ENCODE peak calls at places on chromosome X, in ten cellular contexts. One of them, this sample, is unnamed.

GRCh38 chrX:75303795-75304194 is 29.9 kb downstream of the UPRT start:
- DNase-seq in natural killer cell: no peak
- DNase-seq in lung: no peak
- DNase-seq in uterus: no peak
- DNase-seq in brain microvascular endothelial cell: peak
- DNase-seq in nephron progenitor cell: no peak
- DNase-seq in coronary artery: no peak
- DNase-seq in Panc1: no peak
- DNase-seq in NB4: no peak
- DNase-seq in CD4-positive, alpha-beta T cell: no peak
- DNase-seq in this sample: no peak

GRCh38 chrX:96685205-96686099 is 810 bp downstream of the DIAPH2 start:
- DNase-seq in NB4: peak
- DNase-seq in natural killer cell: peak
- DNase-seq in brain microvascular endothelial cell: peak
- DNase-seq in Panc1: no peak
- DNase-seq in lung: peak
- DNase-seq in coronary artery: peak
- DNase-seq in CD4-positive, alpha-beta T cell: no peak
- DNase-seq in nephron progenitor cell: peak
- DNase-seq in uterus: peak
- DNase-seq in this sample: peak

GRCh38 chrX:97159916-97160800 is 276.4 kb downstream of the RPA4 start:
- DNase-seq in uterus: no peak
- DNase-seq in nephron progenitor cell: no peak
- DNase-seq in Panc1: no peak
- DNase-seq in coronary artery: no peak
- DNase-seq in NB4: no peak
- DNase-seq in natural killer cell: no peak
- DNase-seq in lung: no peak
- DNase-seq in brain microvascular endothelial cell: no peak
- DNase-seq in CD4-positive, alpha-beta T cell: no peak
- DNase-seq in this sample: no peak

GRCh38 chrX:122910697-122911096 is 273.4 kb upstream of the GRIA3 start:
- DNase-seq in CD4-positive, alpha-beta T cell: no peak
- DNase-seq in lung: no peak
- DNase-seq in Panc1: no peak
- DNase-seq in brain microvascular endothelial cell: no peak
- DNase-seq in coronary artery: no peak
- DNase-seq in uterus: no peak
- DNase-seq in NB4: no peak
- DNase-seq in natural killer cell: no peak
- DNase-seq in nephron progenitor cell: no peak
- DNase-seq in this sample: no peak

GRCh38 chrX:124211312-124211942 is 121.0 kb upstream of the TEX13D start:
- DNase-seq in nephron progenitor cell: no peak
- DNase-seq in brain microvascular endothelial cell: no peak
- DNase-seq in Panc1: peak
- DNase-seq in lung: no peak
- DNase-seq in NB4: peak
- DNase-seq in coronary artery: no peak
- DNase-seq in natural killer cell: no peak
- DNase-seq in uterus: no peak
- DNase-seq in CD4-positive, alpha-beta T cell: no peak
- DNase-seq in this sample: no peak

GRCh38 chrX:4710618-4711433 is 997.4 kb upstream of the PRKX start:
- DNase-seq in CD4-positive, alpha-beta T cell: no peak
- DNase-seq in nephron progenitor cell: no peak
- DNase-seq in Panc1: no peak
- DNase-seq in uterus: no peak
- DNase-seq in natural killer cell: no peak
- DNase-seq in NB4: peak
- DNase-seq in lung: no peak
- DNase-seq in brain microvascular endothelial cell: no peak
- DNase-seq in coronary artery: no peak
- DNase-seq in this sample: no peak

GRCh38 chrX:2819345-2820130 is 9.2 kb upstream of the GYG2 start:
- DNase-seq in uterus: no peak
- DNase-seq in NB4: peak
- DNase-seq in CD4-positive, alpha-beta T cell: no peak
- DNase-seq in coronary artery: peak
- DNase-seq in natural killer cell: no peak
- DNase-seq in Panc1: no peak
- DNase-seq in nephron progenitor cell: no peak
- DNase-seq in lung: no peak
- DNase-seq in brain microvascular endothelial cell: no peak
- DNase-seq in this sample: no peak

GRCh38 chrX:96979766-96980165 is 96.1 kb downstream of the RPA4 start:
- DNase-seq in CD4-positive, alpha-beta T cell: no peak
- DNase-seq in brain microvascular endothelial cell: no peak
- DNase-seq in nephron progenitor cell: peak
- DNase-seq in NB4: no peak
- DNase-seq in coronary artery: no peak
- DNase-seq in natural killer cell: no peak
- DNase-seq in uterus: no peak
- DNase-seq in Panc1: no peak
- DNase-seq in lung: no peak
- DNase-seq in this sample: no peak

DNA sequence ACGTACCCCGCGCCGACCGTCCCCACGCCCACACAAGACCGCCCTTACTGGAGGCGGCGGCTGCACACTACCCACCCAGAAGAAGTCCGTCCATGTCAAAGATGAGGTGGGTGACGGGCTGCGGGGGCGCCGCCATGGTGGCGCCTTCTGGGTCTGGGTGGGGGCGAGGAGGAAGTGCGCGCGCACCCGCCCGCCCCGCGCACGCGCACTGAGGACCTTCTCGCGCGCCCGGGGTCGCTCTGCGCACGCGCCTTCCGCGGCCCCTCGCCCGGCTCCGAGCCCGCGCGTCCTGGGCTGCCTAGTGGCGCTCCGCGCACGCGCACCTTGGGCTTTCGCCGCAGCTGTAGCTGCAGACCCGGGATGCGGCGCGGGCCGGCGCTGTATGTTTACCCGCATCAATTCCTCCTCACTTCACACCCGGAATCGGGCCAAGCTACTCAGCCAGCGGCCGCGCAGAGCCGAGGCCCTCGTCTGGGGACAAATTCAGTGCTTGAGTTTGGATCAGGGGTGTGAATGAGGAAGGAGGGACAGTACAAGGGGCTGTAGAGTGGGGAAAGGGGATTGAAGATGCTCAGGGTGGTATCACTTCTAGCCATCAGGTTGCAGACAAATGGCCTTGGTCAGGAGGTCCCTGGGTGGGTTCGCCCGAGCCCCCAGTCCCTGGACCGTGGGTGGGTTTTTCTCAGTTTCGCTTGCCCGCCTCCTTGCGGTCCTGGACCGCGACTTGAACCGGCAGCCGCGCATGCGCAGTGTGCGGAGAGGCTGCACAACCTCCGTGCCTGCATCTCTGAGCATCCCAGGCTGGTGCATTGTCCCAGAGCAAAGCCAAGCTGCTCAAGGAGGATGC is at the start of gene PUDP:
- DNase-seq in natural killer cell: peak
- DNase-seq in uterus: peak
- DNase-seq in lung: peak
- DNase-seq in NB4: peak
- DNase-seq in CD4-positive, alpha-beta T cell: peak
- DNase-seq in coronary artery: peak
- DNase-seq in nephron progenitor cell: peak
- DNase-seq in Panc1: no peak
- DNase-seq in brain microvascular endothelial cell: peak
- DNase-seq in this sample: peak
- TF ChIP-seq CTCF in natural killer cell: no peak
- TF ChIP-seq CTCF in uterus: peak
- TF ChIP-seq CTCF in lung: no peak
- TF ChIP-seq CTCF in NB4: no peak
- TF ChIP-seq CTCF in CD4-positive, alpha-beta T cell: no peak
- TF ChIP-seq CTCF in coronary artery: no peak
- TF ChIP-seq CTCF in nephron progenitor cell: no peak
- TF ChIP-seq CTCF in Panc1: peak
- TF ChIP-seq CTCF in brain microvascular endothelial cell: peak
- TF ChIP-seq CTCF in this sample: no peak

DNA sequence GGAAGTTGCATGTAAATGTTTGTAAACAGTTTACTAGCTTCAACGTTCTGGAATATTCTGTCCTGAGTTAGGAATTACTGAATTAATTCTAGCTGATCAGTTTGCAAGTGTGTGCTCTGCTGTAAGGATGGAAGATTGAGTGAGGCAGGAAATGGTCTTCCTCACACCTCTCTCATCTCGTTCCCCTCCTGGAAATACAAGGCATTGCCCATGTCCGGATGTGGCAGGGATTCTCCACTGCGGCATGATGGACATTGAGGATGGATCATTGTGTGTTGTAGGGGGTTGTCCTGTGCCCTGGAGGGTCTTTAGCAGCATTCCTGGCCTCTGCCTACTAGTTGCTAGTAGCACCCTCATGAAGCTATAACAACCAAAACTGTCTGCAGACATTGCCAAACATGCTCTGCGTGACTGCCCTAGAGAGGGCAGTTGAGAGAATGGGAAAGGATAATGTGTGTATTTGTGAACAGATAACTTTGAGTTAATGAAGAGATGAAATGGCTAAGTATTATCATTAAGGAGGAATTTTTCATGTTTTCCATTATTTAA is 12.6 kb downstream of the CA5B start:
- DNase-seq in nephron progenitor cell: no peak
- DNase-seq in uterus: no peak
- DNase-seq in NB4: no peak
- DNase-seq in Panc1: no peak
- DNase-seq in coronary artery: no peak
- DNase-seq in natural killer cell: no peak
- DNase-seq in CD4-positive, alpha-beta T cell: no peak
- DNase-seq in brain microvascular endothelial cell: no peak
- DNase-seq in lung: no peak
- DNase-seq in this sample: no peak
- TF ChIP-seq CTCF in nephron progenitor cell: no peak
- TF ChIP-seq CTCF in uterus: no peak
- TF ChIP-seq CTCF in NB4: no peak
- TF ChIP-seq CTCF in Panc1: no peak
- TF ChIP-seq CTCF in coronary artery: no peak
- TF ChIP-seq CTCF in natural killer cell: no peak
- TF ChIP-seq CTCF in CD4-positive, alpha-beta T cell: no peak
- TF ChIP-seq CTCF in brain microvascular endothelial cell: no peak
- TF ChIP-seq CTCF in lung: no peak
- TF ChIP-seq CTCF in this sample: no peak

DNA sequence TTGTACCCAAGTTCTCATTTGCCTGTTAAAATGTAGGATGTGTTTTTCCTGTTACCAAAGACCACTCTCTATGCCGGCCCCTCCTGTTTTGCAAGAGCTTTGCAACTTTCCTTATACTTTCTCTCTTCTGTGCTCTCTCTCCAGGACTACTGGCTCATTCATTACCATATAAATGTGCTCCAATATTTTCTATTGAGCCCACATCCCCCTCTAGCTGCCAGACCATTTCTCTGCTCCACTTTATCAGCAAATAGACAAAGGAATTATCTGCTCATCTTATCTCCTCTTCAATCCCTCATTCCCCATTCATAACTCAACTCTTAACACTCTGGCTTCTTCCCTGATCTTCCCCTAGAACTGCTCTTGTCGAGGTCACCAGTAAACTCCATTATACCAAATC is 33.6 kb downstream of the RPGR start:
- DNase-seq in Panc1: no peak
- DNase-seq in NB4: no peak
- DNase-seq in lung: no peak
- DNase-seq in uterus: no peak
- DNase-seq in nephron progenitor cell: no peak
- DNase-seq in coronary artery: no peak
- DNase-seq in CD4-positive, alpha-beta T cell: no peak
- DNase-seq in natural killer cell: no peak
- DNase-seq in brain microvascular endothelial cell: no peak
- DNase-seq in this sample: no peak
- TF ChIP-seq CTCF in Panc1: no peak
- TF ChIP-seq CTCF in NB4: no peak
- TF ChIP-seq CTCF in lung: no peak
- TF ChIP-seq CTCF in uterus: no peak
- TF ChIP-seq CTCF in nephron progenitor cell: no peak
- TF ChIP-seq CTCF in coronary artery: no peak
- TF ChIP-seq CTCF in CD4-positive, alpha-beta T cell: no peak
- TF ChIP-seq CTCF in natural killer cell: no peak
- TF ChIP-seq CTCF in brain microvascular endothelial cell: peak
- TF ChIP-seq CTCF in this sample: no peak

GRCh38 chrX:154315416-154315815 is 19.8 kb downstream of the TKTL1 start:
- DNase-seq in lung: no peak
- DNase-seq in NB4: no peak
- DNase-seq in brain microvascular endothelial cell: no peak
- DNase-seq in nephron progenitor cell: no peak
- DNase-seq in natural killer cell: no peak
- DNase-seq in CD4-positive, alpha-beta T cell: no peak
- DNase-seq in uterus: no peak
- DNase-seq in Panc1: no peak
- DNase-seq in coronary artery: no peak
- DNase-seq in this sample: no peak

GRCh38 chrX:154321624-154322023 is 26.0 kb downstream of the TKTL1 start:
- DNase-seq in Panc1: no peak
- DNase-seq in CD4-positive, alpha-beta T cell: no peak
- DNase-seq in lung: no peak
- DNase-seq in brain microvascular endothelial cell: no peak
- DNase-seq in uterus: no peak
- DNase-seq in coronary artery: no peak
- DNase-seq in natural killer cell: no peak
- DNase-seq in nephron progenitor cell: no peak
- DNase-seq in NB4: no peak
- DNase-seq in this sample: no peak

GRCh38 chrX:154320406-154320805 is 24.8 kb downstream of the TKTL1 start:
- DNase-seq in nephron progenitor cell: no peak
- DNase-seq in coronary artery: no peak
- DNase-seq in uterus: no peak
- DNase-seq in Panc1: no peak
- DNase-seq in natural killer cell: no peak
- DNase-seq in brain microvascular endothelial cell: no peak
- DNase-seq in NB4: no peak
- DNase-seq in CD4-positive, alpha-beta T cell: no peak
- DNase-seq in lung: no peak
- DNase-seq in this sample: no peak

GRCh38 chrX:154321152-154321551 is 25.6 kb downstream of the TKTL1 start:
- DNase-seq in coronary artery: no peak
- DNase-seq in natural killer cell: no peak
- DNase-seq in nephron progenitor cell: no peak
- DNase-seq in Panc1: no peak
- DNase-seq in brain microvascular endothelial cell: no peak
- DNase-seq in CD4-positive, alpha-beta T cell: no peak
- DNase-seq in NB4: no peak
- DNase-seq in uterus: no peak
- DNase-seq in lung: no peak
- DNase-seq in this sample: no peak

DNA sequence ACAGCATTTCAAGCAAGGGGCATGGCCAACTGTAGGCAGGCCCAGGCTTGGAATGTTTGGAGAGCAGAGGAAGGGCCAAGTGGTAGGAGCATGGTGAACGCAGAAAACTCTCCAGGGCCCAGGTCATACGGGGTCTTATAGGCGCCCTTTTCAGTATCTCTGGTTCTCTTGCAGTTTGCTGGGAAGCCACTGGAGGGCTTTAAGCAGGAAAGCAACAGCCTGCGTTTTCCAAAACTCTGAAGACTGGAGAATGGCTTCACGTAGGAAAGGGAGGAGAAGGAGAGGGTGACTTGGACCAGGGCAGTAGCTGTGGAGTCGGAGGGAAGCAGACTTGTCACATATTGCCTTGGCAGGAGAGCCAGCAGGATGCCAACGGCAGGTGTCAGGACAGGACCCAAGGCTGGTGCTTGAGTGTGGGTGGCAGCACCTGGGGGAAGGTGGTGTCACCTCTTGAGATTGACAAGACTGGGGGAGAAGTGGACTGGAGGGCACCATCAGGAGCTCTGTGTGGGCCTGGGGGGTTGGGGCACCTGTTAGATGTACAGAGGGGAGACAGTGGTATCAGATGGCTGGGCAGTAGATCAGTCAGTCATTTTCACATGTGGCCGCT is 21.9 kb downstream of the TKTL1 start:
- DNase-seq in Panc1: no peak
- DNase-seq in lung: no peak
- DNase-seq in coronary artery: no peak
- DNase-seq in CD4-positive, alpha-beta T cell: no peak
- DNase-seq in natural killer cell: no peak
- DNase-seq in brain microvascular endothelial cell: no peak
- DNase-seq in NB4: no peak
- DNase-seq in nephron progenitor cell: peak
- DNase-seq in uterus: no peak
- DNase-seq in this sample: no peak
- TF ChIP-seq CTCF in Panc1: peak
- TF ChIP-seq CTCF in lung: peak
- TF ChIP-seq CTCF in coronary artery: no peak
- TF ChIP-seq CTCF in CD4-positive, alpha-beta T cell: peak
- TF ChIP-seq CTCF in natural killer cell: no peak
- TF ChIP-seq CTCF in brain microvascular endothelial cell: peak
- TF ChIP-seq CTCF in NB4: peak
- TF ChIP-seq CTCF in nephron progenitor cell: peak
- TF ChIP-seq CTCF in uterus: peak
- TF ChIP-seq CTCF in this sample: no peak